ENCODE peak calls at places on chromosomes 1 and 21, in ten cellular contexts. W is fibroblast of lung, P is K562, C is hepatocyte, Q is astrocyte, K is H1, N is mammary epithelial cell, X is IMR-90, T is DND-41, Y is GM12878. B is an unnamed sample.

GRCh38 chr1:35030338-35031102 is 1.2 kb downstream of the ZMYM6 start:
- DNase-seq in W (no peak), P (peak; percentile 24), C (no peak), Q (no peak), K (no peak), N (no peak), X (no peak), T (no peak), Y (no peak), B (no peak)

GRCh38 chr1:50421768-50422674 is 1.2 kb downstream of the DMRTA2 start:
- DNase-seq in W (no peak), P (no peak), C (no peak), Q (no peak), K (peak; percentile 59), N (no peak), X (no peak), T (no peak), Y (no peak), B (no peak)

GRCh38 chr1:14363707-14364413 is 234.6 kb upstream of the KAZN start:
- DNase-seq in W (no peak), P (no peak), C (no peak), Q (no peak), K (no peak), N (no peak), X (no peak), T (peak; percentile 50), Y (no peak), B (peak; percentile 9)

GRCh38 chr1:113434081-113434873 is 44.0 kb downstream of the MAGI3 start:
- DNase-seq in W (no peak), P (no peak), C (peak; percentile 22), Q (no peak), K (no peak), N (no peak), X (no peak), T (no peak), Y (no peak), B (no peak)

GRCh38 chr1:18653922-18654321 is 23.3 kb downstream of the PAX7 start:
- DNase-seq in W (no peak), P (no peak), C (no peak), Q (no peak), K (peak; percentile 48), N (no peak), X (no peak), T (no peak), Y (no peak), B (no peak)

GRCh38 chr1:113388017-113388620 is 2.2 kb upstream of the MAGI3 start:
- DNase-seq in W (peak; percentile 10), P (no peak), C (no peak), Q (no peak), K (no peak), N (no peak), X (peak; percentile 21), T (no peak), Y (no peak), B (peak; percentile 7)

GRCh38 chr1:245685111-245685810 is 530.5 kb downstream of the KIF26B start:
- DNase-seq in W (no peak), P (no peak), C (no peak), Q (no peak), K (no peak), N (no peak), X (no peak), T (no peak), Y (no peak), B (no peak)

GRCh38 chr1:83857108-83857507 is 141.8 kb downstream of the TTLL7 start:
- DNase-seq in W (peak; percentile 24), P (no peak), C (peak; percentile 46), Q (peak; percentile 11), K (no peak), N (no peak), X (peak; percentile 28), T (no peak), Y (no peak), B (no peak)

GRCh38 chr21:46058339-46059145 is 39.4 kb upstream of the COL6A2 start:
- DNase-seq in W (no peak), P (no peak), C (no peak), Q (no peak), K (no peak), N (no peak), X (no peak), T (no peak), Y (no peak), B (no peak)

GRCh38 chr21:44428281-44428942 is 26.9 kb upstream of the LRRC3 start:
- DNase-seq in W (no peak), P (peak; percentile 70), C (no peak), Q (no peak), K (peak; percentile 83), N (peak; percentile 77), X (no peak), T (no peak), Y (no peak), B (peak; percentile 93)

GRCh38 chr1:55285849-55286248 is 70.7 kb upstream of the USP24 start:
- DNase-seq in W (no peak), P (no peak), C (no peak), Q (no peak), K (no peak), N (peak; percentile 76), X (no peak), T (no peak), Y (no peak), B (peak; percentile 55)

GRCh38 chr1:67683736-67684525 is 1.1 kb upstream of the GADD45A start:
- DNase-seq in W (peak; percentile 76), P (peak; percentile 56), C (no peak), Q (peak; percentile 67), K (no peak), N (peak; percentile 85), X (peak; percentile 79), T (no peak), Y (no peak), B (peak; percentile 78)

DNA sequence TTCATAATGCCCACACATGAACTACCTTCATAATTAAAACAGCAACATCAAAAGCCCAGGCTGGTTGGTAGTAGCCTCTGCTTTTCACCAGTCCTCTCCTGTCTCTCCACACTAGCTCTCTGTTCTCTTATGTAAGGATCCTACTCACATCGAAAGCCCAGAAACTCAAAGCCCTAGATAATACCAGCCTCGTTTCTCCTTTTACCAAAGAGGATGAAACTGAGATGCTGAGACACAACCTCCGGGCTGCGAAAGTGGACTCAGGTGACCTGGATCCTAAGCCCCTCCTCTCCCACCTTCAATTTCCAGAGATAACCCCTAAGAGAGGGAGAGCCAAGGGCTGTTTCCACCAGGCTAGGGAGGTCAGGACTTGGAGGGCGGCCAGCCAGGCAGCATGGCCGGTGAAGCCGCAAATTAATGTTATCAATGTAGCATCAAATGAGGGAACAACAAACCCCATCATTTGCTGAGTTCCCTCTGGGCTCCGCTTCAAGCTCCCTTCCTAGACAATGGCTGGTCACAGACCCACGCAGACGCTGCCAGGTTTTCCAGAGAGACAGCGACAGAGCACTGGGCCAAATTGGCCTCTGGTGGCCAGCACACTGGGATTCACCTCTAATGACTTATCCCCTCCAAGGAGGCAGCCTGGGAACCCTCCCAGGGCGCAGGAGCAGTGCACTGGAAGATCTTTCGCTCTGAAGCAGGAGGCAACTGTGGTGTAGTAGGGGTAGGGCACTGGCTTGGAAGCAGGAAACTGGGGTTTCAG is 20.7 kb upstream of the STMN1 start:
- DNase-seq in W (no peak), P (peak; percentile 4), C (no peak), Q (no peak), K (peak; percentile 53), N (no peak), X (no peak), T (no peak), Y (no peak), B (no peak)
- H3K36me3 ChIP-seq in W (no peaks in the 10 kb centered on the region), P (no peaks in the 10 kb centered on the region), C (no peaks in the 10 kb centered on the region), Q (no peaks in the 10 kb centered on the region), K (no peaks in the 10 kb centered on the region), N (no peaks in the 10 kb centered on the region), X (no peaks in the 10 kb centered on the region), T (no peaks in the 10 kb centered on the region), Y (no peaks in the 10 kb centered on the region), B (no peaks in the 10 kb centered on the region)

GRCh38 chr1:165843304-165843703 is 15.9 kb downstream of the UCK2 start:
- DNase-seq in W (peak; percentile 45), P (no peak), C (no peak), Q (no peak), K (no peak), N (no peak), X (peak; percentile 58), T (no peak), Y (no peak), B (peak; percentile 46)
- H4K20me1 ChIP-seq in W (no peaks in the 10 kb centered on the region), P (peaks cover 49% of the 10 kb centered on the region), C (peaks cover 3% of the 10 kb centered on the region), Q (peaks cover 92% of the 10 kb centered on the region), K (peaks cover 43% of the 10 kb centered on the region), N (peaks cover 28% of the 10 kb centered on the region), X (peaks cover 74% of the 10 kb centered on the region), T (peaks cover 76% of the 10 kb centered on the region), Y (no peaks in the 10 kb centered on the region), B (peaks cover 83% of the 10 kb centered on the region)

DNA sequence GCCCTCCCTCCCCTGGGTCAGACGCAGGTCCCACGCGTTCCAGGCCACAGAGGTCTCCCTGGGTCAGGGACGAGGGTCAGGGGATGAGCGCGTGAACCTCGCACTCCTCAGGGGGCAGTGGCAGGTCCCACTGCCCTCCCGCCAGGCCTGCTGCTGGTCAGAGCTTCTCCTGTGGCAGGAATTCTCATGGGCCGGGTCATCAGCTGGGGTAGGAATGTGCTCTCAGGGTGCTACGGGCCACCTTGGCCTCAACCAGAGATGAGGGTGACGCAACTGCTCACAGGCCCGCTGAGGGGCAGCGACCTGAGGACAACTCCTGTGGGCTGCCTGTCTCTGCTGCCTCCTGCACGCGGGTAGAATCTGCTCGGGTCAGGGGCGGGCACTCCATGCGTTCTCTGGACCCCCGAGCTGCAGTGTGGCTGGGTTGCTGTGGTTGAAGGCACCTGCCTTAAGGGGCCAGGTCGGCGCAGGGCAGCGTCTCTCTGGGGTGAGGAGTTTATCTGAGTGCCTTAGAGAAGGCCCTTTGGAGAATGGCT is 128.8 kb downstream of the PRDM16 start:
- DNase-seq in W (no peak), P (no peak), C (no peak), Q (no peak), K (no peak), N (no peak), X (no peak), T (no peak), Y (no peak), B (no peak)
- H3K27ac ChIP-seq in W (no peak overlapping the region), P (no peak overlapping the region), C (no peak overlapping the region), Q (no peak overlapping the region), K (no peak overlapping the region), N (no peak overlapping the region), X (no peak overlapping the region), T (no peak overlapping the region), Y (no peak overlapping the region), B (no peak overlapping the region)

GRCh38 chr1:220269036-220269435 is 3.2 kb downstream of the RAB3GAP2 start:
- DNase-seq in W (no peak), P (no peak), C (no peak), Q (no peak), K (no peak), N (no peak), X (no peak), T (no peak), Y (no peak), B (no peak)
- H3K36me3 ChIP-seq in W (no peaks in the 10 kb centered on the region), P (peaks cover 52% of the 10 kb centered on the region), C (no peaks in the 10 kb centered on the region), Q (peaks cover 5% of the 10 kb centered on the region), K (peaks cover 25% of the 10 kb centered on the region), N (peaks cover 7% of the 10 kb centered on the region), X (peaks cover 12% of the 10 kb centered on the region), T (peaks cover 41% of the 10 kb centered on the region), Y (peaks cover 1% of the 10 kb centered on the region), B (peaks cover 25% of the 10 kb centered on the region)

GRCh38 chr1:56468472-56468871 is 110.9 kb downstream of the PLPP3 start:
- DNase-seq in W (no peak), P (no peak), C (no peak), Q (no peak), K (no peak), N (no peak), X (no peak), T (no peak), Y (no peak), B (no peak)
- H4K20me1 ChIP-seq in W (no peaks in the 10 kb centered on the region), P (no peaks in the 10 kb centered on the region), C (no peaks in the 10 kb centered on the region), Q (no peaks in the 10 kb centered on the region), K (no peaks in the 10 kb centered on the region), N (no peaks in the 10 kb centered on the region), X (no peaks in the 10 kb centered on the region), T (no peaks in the 10 kb centered on the region), Y (no peaks in the 10 kb centered on the region), B (no peaks in the 10 kb centered on the region)

B was measured in PC-3.